ENCODE peak calls at places on chromosome X, in four cellular contexts. G is HCT116, J is HepG2, W is GM12878. A is an unnamed sample.

GRCh38 chrX:36856849-36857248 is 151.3 kb upstream of the FAM47C start:
- DNase-seq in J (no peak), G (no peak), W (no peak), A (no peak)

GRCh38 chrX:23907496-23908218 is at the start of the genes APOO and CXorf58:
- DNase-seq in J (peak), G (peak), W (peak), A (peak)

GRCh38 chrX:95367286-95367685 is 1317.4 kb upstream of the DIAPH2 start:
- DNase-seq in J (no peak), W (no peak), G (no peak), A (no peak)

GRCh38 chrX:136823175-136823574 is 42.4 kb upstream of the ARHGEF6 start:
- DNase-seq in W (no peak), G (no peak), J (no peak), A (no peak)

GRCh38 chrX:19554786-19555185 is 39.5 kb upstream of the MAP3K15 start:
- DNase-seq in G (no peak), W (peak), J (no peak), A (no peak)

GRCh38 chrX:140503714-140504351 is 1.0 kb downstream of the SOX3 start:
- DNase-seq in W (no peak), J (no peak), G (no peak), A (no peak)

GRCh38 chrX:103063191-103063845 is 653 bp downstream of the BEX1 start:
- DNase-seq in W (no peak), J (peak), G (no peak), A (peak)

GRCh38 chrX:110646386-110646785 is 149.2 kb downstream of the CHRDL1 start:
- DNase-seq in G (no peak), J (no peak), W (no peak), A (no peak)

GRCh38 chrX:124435616-124436015 is 89.3 kb downstream of the SH2D1A start:
- DNase-seq in W (no peak), G (no peak), J (no peak), A (no peak)

GRCh38 chrX:13432376-13432775 is 112.5 kb upstream of the ATXN3L start:
- DNase-seq in G (no peak), J (no peak), W (no peak), A (no peak)

GRCh38 chrX:3136161-3136961 is 95.1 kb downstream of the ARSF start:
- DNase-seq in J (no peak), W (no peak), G (no peak), A (peak)

GRCh38 chrX:153438522-153438921 is 7.3 kb downstream of the TREX2 start:
- DNase-seq in G (no peak), W (no peak), J (peak), A (peak)

GRCh38 chrX:65451663-65452062 is 82.9 kb downstream of the LAS1L start:
- DNase-seq in G (peak), J (peak), W (no peak), A (peak)

GRCh38 chrX:150968862-150969720 is 14.0 kb upstream of the HMGB3 start:
- DNase-seq in J (no peak), G (no peak), W (no peak), A (no peak)

GRCh38 chrX:40727599-40728252 is 7.6 kb downstream of the MED14 start:
- DNase-seq in W (no peak), G (no peak), J (no peak), A (no peak)

GRCh38 chrX:25028726-25029125 is 13.0 kb upstream of the ARX start:
- DNase-seq in G (no peak), J (no peak), W (no peak), A (no peak)

GRCh38 chrX:70022608-70023007 is 27.1 kb downstream of the AWAT2 start:
- DNase-seq in J (no peak), G (no peak), W (no peak), A (no peak)

GRCh38 chrX:67780694-67781109 is 236.9 kb downstream of the AR start:
- DNase-seq in W (no peak), J (no peak), G (no peak), A (no peak)

GRCh38 chrX:129193357-129193756 is 329.9 kb downstream of the SMARCA1 start:
- DNase-seq in W (no peak), G (no peak), J (peak), A (no peak)

GRCh38 chrX:155998761-155999510 is 1.4 kb downstream of the IL9R start:
- DNase-seq in J (no peak), G (no peak), W (no peak), A (no peak)

GRCh38 chrX:30283456-30284200 is 25.6 kb downstream of the NR0B1 start:
- DNase-seq in G (peak), W (no peak), J (peak), A (no peak)

GRCh38 chrX:119605398-119605738 is 856 bp downstream of the NKRF start:
- DNase-seq in W (no peak), J (peak), G (no peak), A (no peak)
- TF ChIP-seq JUND in W (no peak), J (no peak), G (no peak), A (no peak)

DNA sequence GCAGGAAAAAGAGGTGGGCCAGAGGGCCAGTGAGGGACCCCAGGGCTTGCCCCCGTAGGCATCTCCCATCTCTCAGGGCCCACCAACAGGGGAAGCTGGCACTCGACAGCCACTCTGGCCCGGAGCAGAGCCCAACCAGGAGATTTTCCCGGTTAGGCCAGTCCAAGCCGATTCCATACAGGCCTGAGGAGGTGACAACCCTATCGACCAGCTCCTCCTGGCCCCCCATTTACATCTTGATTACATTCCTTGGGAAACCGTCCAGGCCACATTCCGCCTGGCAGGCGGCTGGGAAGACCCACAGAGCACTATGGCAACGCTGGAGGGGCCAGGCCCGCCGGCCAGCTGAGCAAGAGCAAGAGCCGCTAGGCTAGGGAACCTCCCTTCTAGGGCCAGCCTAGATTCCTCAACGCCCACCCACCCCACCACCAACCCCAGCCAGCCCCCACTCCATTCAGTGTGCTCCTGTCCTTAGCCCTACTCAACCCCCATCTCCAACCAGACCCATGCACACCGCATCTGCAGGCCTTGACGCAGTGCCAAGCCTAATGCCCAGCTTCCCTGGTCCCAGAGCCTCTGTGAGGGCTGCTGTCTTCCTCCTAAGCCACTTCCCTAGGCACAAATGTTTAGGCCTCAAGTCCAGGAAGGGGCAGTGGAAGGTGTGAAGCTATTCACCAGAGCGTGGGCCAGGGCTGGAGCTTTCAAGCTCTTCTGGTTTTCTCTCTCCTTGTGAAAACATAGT is 161.2 kb downstream of the EFNB1 start:
- DNase-seq in J (no peak), W (no peak), G (no peak), A (no peak)
- TF ChIP-seq JUND in J (no peak), W (no peak), G (no peak), A (no peak)

DNA sequence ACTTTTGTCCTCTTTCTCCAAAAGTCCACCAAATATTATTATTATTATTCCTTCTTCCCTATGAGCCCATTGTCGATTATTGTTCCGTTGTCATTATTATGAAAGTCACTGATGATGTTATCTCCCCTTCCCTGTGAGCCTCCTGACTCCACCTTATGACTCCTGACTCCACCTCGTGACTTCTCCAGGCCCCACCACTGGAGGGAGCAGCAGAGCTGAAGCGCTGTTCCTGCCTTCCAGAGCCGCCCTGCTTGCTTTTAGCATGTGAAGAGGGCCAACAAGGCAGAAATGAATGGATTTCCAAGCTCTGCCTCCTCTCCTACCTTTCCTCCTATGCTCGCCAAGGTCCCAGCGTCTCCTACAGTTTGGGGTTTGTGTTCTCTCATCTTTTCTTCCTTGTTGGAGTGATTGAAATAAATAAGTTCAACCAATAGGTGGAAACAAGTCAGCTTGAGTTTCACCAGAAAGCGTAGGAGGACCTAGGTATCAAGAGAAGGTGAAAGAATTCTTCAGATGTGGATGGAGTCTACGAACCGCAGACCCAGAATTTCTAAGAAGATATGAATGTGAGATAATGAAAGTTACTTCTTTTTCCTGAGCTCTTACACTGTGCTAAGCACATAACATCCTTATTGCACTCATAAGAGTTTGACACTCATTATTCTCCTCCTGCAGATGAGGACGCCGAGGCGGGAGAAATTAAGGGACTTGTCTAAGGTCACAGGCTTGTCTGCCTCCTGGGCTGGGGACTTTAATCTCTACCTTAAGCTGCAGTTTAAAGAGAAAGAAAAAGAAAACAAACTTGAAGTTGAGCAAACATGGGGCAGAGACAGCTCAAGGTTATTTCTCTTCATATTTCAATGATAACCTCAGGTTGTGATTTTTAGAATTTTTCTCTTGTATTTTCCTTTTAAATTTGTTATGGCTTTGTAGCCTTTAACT is 26.1 kb downstream of the IGSF1 start:
- DNase-seq in W (no peak), G (peak), J (peak), A (no peak)
- TF ChIP-seq JUND in W (no peak), G (no peak), J (no peak), A (no peak)

GRCh38 chrX:80335062-80335830 is 85.0 kb upstream of the TENT5D start:
- DNase-seq in G (no peak), W (no peak), J (no peak), A (no peak)
- TF ChIP-seq JUND in G (no peak), W (no peak), J (no peak), A (no peak)